ENCODE peak calls at places on chromosome 9, in nine cellular contexts. C, K, A, U, R, W, O, J and M are unnamed samples.

GRCh38 chr9:134591573-134591981 is 50.0 kb upstream of the COL5A1 start:
- DNase-seq in K (no peak), U (peak), J (no peak), R (peak), C (no peak), A (no peak), W (no peak), O (no peak), M (no peak)

GRCh38 chr9:113919825-113920224 is 43.7 kb downstream of the ZNF618 start:
- DNase-seq in J (no peak), O (no peak), A (no peak), K (peak), R (no peak), U (no peak), W (no peak), C (no peak), M (no peak)

GRCh38 chr9:92738661-92739081 is 26.0 kb downstream of the BICD2 start:
- DNase-seq in J (no peak), W (no peak), C (no peak), K (no peak), U (no peak), R (no peak), A (no peak), O (no peak), M (peak)

GRCh38 chr9:135840107-135840506 is 67.2 kb downstream of the CAMSAP1 start:
- DNase-seq in W (no peak), J (no peak), K (no peak), U (no peak), C (no peak), R (no peak), A (no peak), O (no peak), M (no peak)

GRCh38 chr9:94794768-94795167 is 68.3 kb downstream of the AOPEP start:
- DNase-seq in K (no peak), W (no peak), J (no peak), U (no peak), A (no peak), O (no peak), C (no peak), R (no peak), M (no peak)

GRCh38 chr9:35489313-35490154 is at the start of gene RUSC2:
- DNase-seq in C (peak), U (peak), R (peak), W (peak), K (peak), A (peak), O (peak), J (peak), M (peak)

GRCh38 chr9:91775011-91775707 is 174.9 kb downstream of the ROR2 start:
- DNase-seq in R (peak), K (peak), W (peak), C (peak), J (peak), U (peak), A (peak), O (peak), M (peak)

GRCh38 chr9:134959126-134959970 is 41.6 kb upstream of the FCN1 start:
- DNase-seq in K (no peak), A (peak), R (no peak), O (no peak), W (no peak), U (no peak), C (no peak), J (no peak), M (no peak)

GRCh38 chr9:119963258-119963797 is 594.1 kb upstream of the BRINP1 start:
- DNase-seq in R (peak), W (peak), C (peak), O (no peak), A (peak), U (peak), K (no peak), J (no peak), M (peak)

GRCh38 chr9:96294146-96294545 is 7.8 kb downstream of the HSD17B3 start:
- DNase-seq in J (no peak), W (no peak), U (no peak), A (no peak), O (no peak), C (no peak), R (no peak), K (no peak), M (no peak)

GRCh38 chr9:95750725-95751644 is 124.5 kb upstream of the ERCC6L2 start:
- DNase-seq in R (no peak), C (no peak), J (peak), O (peak), A (no peak), K (no peak), W (no peak), U (no peak), M (no peak)

GRCh38 chr9:122865300-122865699 is 36.9 kb upstream of the PDCL start:
- DNase-seq in K (no peak), O (no peak), C (no peak), A (no peak), R (no peak), W (no peak), J (no peak), U (no peak), M (no peak)

GRCh38 chr9:3794005-3794404 is 268.2 kb upstream of the RFX3 start:
- DNase-seq in A (no peak), K (peak), R (peak), J (no peak), U (no peak), O (no peak), W (no peak), C (peak), M (no peak)

GRCh38 chr9:90616806-90617205 is 25.8 kb downstream of the DIRAS2 start:
- DNase-seq in A (no peak), U (no peak), J (no peak), R (no peak), C (no peak), O (no peak), K (no peak), W (no peak), M (no peak)

GRCh38 chr9:114119242-114120191 is 20.4 kb upstream of the KIF12 start:
- DNase-seq in A (no peak), U (no peak), W (no peak), J (no peak), C (no peak), R (no peak), O (no peak), K (no peak), M (no peak)